ENCODE peak calls at places on chromosomes 16 and 17, in seven cellular contexts. D is heart left ventricle, L is cardiac muscle cell, Y is bronchial epithelial cell, S is Caco-2, A is brain microvascular endothelial cell, Q is left lung. F is an unnamed sample. For H3K36me3, the result is how much of the 10 kb centered on the place peaks cover.

GRCh38 chr17:33126086-33126485 is 134.4 kb downstream of the SPACA3 start:
- DNase-seq in L (no peak), A (no peak), S (no peak), D (no peak), Q (no peak), Y (no peak), F (no peak)

GRCh38 chr17:60583008-60583407 is 17.0 kb upstream of the PPM1D start:
- DNase-seq in Y (no peak), A (no peak), S (no peak), Q (no peak), L (no peak), D (no peak), F (no peak)

GRCh38 chr16:74304164-74304834 is 7.7 kb downstream of the PSMD7 start:
- DNase-seq in Y (no peak), Q (no peak), S (no peak), L (no peak), A (no peak), D (no peak), F (no peak)

GRCh38 chr17:65345261-65346060 is 208.3 kb downstream of the RGS9 start:
- DNase-seq in A (peak), Q (no peak), D (no peak), S (no peak), Y (no peak), L (no peak), F (no peak)

GRCh38 chr17:33240397-33240796 is 52.7 kb downstream of the ASIC2 start:
- DNase-seq in Y (no peak), L (no peak), Q (no peak), D (no peak), S (no peak), A (no peak), F (no peak)

GRCh38 chr16:1363501-1364041 is 11.8 kb downstream of the GNPTG start:
- DNase-seq in A (no peak), Q (peak), S (no peak), D (peak), L (peak), Y (peak), F (peak)

GRCh38 chr16:82005491-82005830 is 5.8 kb downstream of the SDR42E1 start:
- DNase-seq in Q (no peak), L (no peak), Y (no peak), A (no peak), D (no peak), S (no peak), F (no peak)

GRCh38 chr17:40293363-40293762 is 5.7 kb downstream of the CDC6 start:
- DNase-seq in D (no peak), A (no peak), S (no peak), L (no peak), Q (no peak), Y (no peak), F (no peak)

GRCh38 chr16:66923247-66923851 is 2.0 kb downstream of the RRAD start:
- DNase-seq in Y (no peak), S (no peak), Q (peak), D (no peak), A (peak), L (no peak), F (no peak)

GRCh38 chr17:50478391-50479361 is at the start of gene RSAD1:
- DNase-seq in S (peak), L (peak), D (peak), A (peak), Y (peak), Q (peak), F (peak)

GRCh38 chr16:51150894-51151320 is at the start of gene SALL1:
- DNase-seq in Y (no peak), S (no peak), D (no peak), Q (peak), L (peak), A (no peak), F (no peak)

DNA sequence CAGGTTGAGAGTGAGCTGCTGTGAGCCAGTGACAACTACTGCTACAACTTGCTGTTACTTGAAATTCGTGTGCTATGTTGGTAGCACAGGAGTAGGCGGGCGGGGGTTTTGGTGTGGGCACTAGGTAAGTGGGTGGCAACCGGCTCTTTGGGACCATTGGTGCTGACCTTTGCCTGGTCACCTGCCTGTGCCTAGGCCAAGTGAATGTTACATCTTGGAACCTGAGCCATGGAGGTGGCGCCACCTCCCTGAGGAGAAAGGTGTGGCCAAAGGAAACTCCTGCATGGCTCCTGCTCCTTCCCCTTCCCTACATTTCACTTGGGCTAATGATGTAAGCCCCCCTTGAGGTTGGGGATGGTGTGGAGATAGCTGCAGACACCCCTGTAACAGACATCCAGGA is 25.4 kb upstream of the ARHGAP23 start:
- DNase-seq in L (no peak), S (no peak), A (no peak), Q (no peak), D (no peak), Y (no peak), F (no peak)
- TF ChIP-seq CTCF in L (peak), S (no peak), A (peak), Q (no peak), D (no peak), Y (peak), F (no peak)

DNA sequence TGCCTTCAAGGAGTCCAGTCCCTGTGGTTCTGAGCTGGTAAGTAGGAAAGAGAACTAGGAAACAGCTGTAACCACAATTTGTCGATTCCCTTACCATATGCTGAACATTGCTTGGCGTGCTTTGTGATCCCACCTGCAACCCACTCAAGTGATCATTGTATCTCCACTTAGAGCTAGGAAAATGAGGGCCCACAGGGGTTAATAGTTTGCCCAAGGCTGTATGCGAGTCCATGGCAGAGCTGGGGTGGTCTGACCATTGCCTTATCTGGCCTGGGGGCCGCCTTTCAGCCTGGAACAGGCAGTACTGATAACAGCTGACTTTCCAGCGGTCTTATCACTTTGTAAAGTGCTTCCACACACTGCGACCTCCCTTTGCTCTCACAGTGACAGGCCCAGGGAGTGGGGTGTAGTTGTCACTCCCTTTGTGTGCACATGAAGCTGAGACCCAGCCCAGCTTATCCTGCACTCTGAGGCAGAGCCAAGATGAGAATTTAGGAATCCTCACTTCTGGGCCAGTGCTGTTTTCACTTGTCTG is 9.8 kb downstream of the MYL4 start:
- DNase-seq in D (no peak), Y (no peak), S (no peak), L (peak), Q (no peak), A (no peak), F (no peak)
- H3K4me3 ChIP-seq in D (no peak), Y (no peak), S (no peak), L (no peak), Q (no peak), A (no peak), F (no peak)

DNA sequence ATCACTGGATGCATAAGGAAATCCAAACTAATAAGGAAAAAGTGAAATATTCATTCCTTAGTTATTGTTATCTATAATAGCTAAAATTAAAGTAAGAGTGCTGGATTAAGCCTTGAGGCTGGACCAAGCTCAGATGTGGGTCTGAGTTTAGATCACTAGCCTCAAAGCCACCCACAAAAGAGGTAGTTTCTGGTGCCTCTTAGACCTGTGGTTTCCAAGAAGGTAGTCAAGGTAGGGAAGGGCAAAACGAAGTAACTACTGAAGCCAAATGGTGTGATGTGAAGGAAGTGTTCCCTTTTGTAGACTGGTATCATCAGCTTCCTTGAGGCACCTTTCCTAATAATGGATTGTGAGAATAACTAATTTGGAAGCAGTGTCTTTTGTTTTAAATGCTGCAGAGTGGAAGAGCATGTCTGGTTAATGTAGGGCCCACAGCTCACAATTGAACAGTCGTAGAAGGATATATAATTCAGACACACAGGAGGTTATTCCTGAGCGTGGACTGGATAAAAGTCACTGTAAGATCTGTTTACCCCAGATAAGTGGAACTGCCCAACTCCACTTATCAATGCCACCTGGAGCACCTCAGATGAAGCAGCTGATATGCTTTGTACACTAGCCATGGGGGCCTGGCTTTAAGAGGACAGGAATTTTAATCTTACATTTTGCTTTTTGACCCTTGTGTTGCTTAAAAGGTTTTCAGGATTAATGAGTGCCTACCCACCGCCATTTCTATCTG is 31.7 kb upstream of the LCMT1 start:
- DNase-seq in Y (no peak), L (no peak), D (no peak), S (no peak), Q (no peak), A (no peak), F (no peak)
- H3K36me3 ChIP-seq in Y (under half), L (under half), D (under half), S (under half), Q (under half), A (under half), F (under half)

DNA sequence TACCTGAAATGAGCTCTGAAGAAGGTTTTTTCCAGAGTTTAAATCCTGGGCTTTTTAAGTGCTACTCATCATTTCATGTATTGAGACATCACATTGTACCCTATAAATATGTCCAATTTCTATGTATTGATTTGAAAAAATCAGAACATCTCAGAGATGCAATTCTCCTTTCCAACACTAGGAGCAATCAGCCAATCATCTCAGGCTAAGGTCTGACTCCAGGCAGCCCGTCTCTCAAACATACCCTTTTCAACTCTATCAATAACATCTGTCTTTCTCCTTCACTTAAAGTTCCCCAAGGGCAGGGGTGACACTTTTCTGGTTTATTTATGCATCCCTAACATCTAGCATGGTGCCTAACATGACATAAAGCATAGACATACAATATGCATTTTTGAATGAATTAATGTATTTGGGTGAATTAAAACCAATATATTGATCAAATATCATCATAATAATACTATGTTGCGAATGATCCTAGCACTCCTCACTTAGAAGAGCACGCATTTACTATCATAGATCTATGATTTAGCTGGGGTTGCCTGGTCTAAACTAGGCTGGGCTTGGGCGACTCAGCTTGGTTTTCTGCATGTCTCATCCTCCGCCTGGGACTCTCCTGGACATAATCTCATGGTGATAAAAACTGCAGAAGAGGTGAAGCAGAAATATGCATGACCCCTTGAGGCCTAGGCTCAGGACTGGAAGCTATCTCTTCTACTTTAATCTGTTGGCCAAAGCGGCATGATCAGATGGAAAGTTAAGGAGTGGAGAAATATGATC is 5.2 kb upstream of the CDH11 start:
- DNase-seq in L (no peak), Y (no peak), A (no peak), S (no peak), Q (no peak), D (no peak), F (no peak)
- TF ChIP-seq CTCF in L (peak), Y (peak), A (peak), S (no peak), Q (no peak), D (peak), F (no peak)

GRCh38 chr17:57397402-57397801 is 141.1 kb downstream of the MSI2 start:
- DNase-seq in Q (no peak), Y (no peak), D (no peak), L (no peak), S (no peak), A (no peak), F (no peak)
- H3K4me3 ChIP-seq in Q (no peak), Y (no peak), D (no peak), L (no peak), S (no peak), A (no peak), F (no peak)

DNA sequence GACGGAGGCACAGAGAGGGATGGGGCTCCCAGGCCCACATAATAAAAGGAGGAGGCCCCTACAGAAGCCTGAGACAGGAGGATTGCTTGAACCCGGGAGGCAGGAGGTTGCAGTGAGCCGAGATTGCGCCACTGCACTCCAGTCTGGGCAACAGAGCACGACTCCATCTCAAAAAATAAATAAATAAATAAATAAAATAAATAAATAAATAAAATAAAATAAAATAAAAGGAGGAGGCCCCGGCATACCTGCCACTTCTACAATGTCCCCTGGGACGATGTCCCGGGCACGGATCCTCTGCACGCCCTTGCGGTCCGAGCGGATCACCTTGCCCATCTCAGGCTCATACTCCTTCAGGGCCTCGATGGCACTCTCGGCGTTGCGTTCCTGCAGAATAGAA is 13.2 kb downstream of the ATP2A3 start:
- DNase-seq in D (no peak), Y (no peak), S (no peak), A (no peak), L (no peak), Q (no peak), F (no peak)
- H3K36me3 ChIP-seq in D (under half), Y (under half), S (under half), A (under half), L (under half), Q (under half), F (under half)